ENCODE peak calls at places on chromosome 20, in six cellular contexts. One of them, this sample, is unnamed.

GRCh38 chr20:63309261-63310071 is 16.5 kb downstream of the COL20A1 start:
- DNase-seq in cardiac fibroblast: peak
- DNase-seq in activated T-helper 2 cell treated with anti-CD3 and anti-CD28 coated beads, Interferon-gamma antibody, Interleukin-2, Interleukin-4, amounts not matched to agents 10 μg/mL and 5 μg/mL and 100 μg/mL, durations not matched to agents 14 hours and 24 hours and 36 hours: no peak
- DNase-seq in HT1080: no peak
- DNase-seq in HCT116: no peak
- DNase-seq in activated T-cell treated with anti-CD3 and anti-CD28 coated beads, Interleukin-2, amount 50 U/mL, for 72 hours: peak
- DNase-seq in this sample: no peak

GRCh38 chr20:3406481-3407425 is 716 bp downstream of the DNAAF9 start:
- DNase-seq in HT1080: peak
- DNase-seq in HCT116: no peak
- DNase-seq in activated T-helper 2 cell treated with anti-CD3 and anti-CD28 coated beads, Interferon-gamma antibody, Interleukin-2, Interleukin-4, amounts not matched to agents 10 μg/mL and 5 μg/mL and 100 μg/mL, durations not matched to agents 14 hours and 24 hours and 36 hours: no peak
- DNase-seq in cardiac fibroblast: peak
- DNase-seq in activated T-cell treated with anti-CD3 and anti-CD28 coated beads, Interleukin-2, amount 50 U/mL, for 72 hours: no peak
- DNase-seq in this sample: no peak

GRCh38 chr20:10919549-10920140 is 245.8 kb upstream of the JAG1 start:
- DNase-seq in activated T-cell treated with anti-CD3 and anti-CD28 coated beads, Interleukin-2, amount 50 U/mL, for 72 hours: no peak
- DNase-seq in cardiac fibroblast: peak
- DNase-seq in activated T-helper 2 cell treated with anti-CD3 and anti-CD28 coated beads, Interferon-gamma antibody, Interleukin-2, Interleukin-4, amounts not matched to agents 10 μg/mL and 5 μg/mL and 100 μg/mL, durations not matched to agents 14 hours and 24 hours and 36 hours: no peak
- DNase-seq in HT1080: peak
- DNase-seq in HCT116: no peak
- DNase-seq in this sample: no peak

GRCh38 chr20:44990425-44990824 is 24.1 kb downstream of the STK4 start:
- DNase-seq in HT1080: no peak
- DNase-seq in activated T-helper 2 cell treated with anti-CD3 and anti-CD28 coated beads, Interferon-gamma antibody, Interleukin-2, Interleukin-4, amounts not matched to agents 10 μg/mL and 5 μg/mL and 100 μg/mL, durations not matched to agents 14 hours and 24 hours and 36 hours: no peak
- DNase-seq in activated T-cell treated with anti-CD3 and anti-CD28 coated beads, Interleukin-2, amount 50 U/mL, for 72 hours: peak
- DNase-seq in HCT116: no peak
- DNase-seq in cardiac fibroblast: peak
- DNase-seq in this sample: no peak

GRCh38 chr20:54219751-54220426 is 12.0 kb downstream of the PFDN4 start:
- DNase-seq in HT1080: no peak
- DNase-seq in activated T-cell treated with anti-CD3 and anti-CD28 coated beads, Interleukin-2, amount 50 U/mL, for 72 hours: no peak
- DNase-seq in activated T-helper 2 cell treated with anti-CD3 and anti-CD28 coated beads, Interferon-gamma antibody, Interleukin-2, Interleukin-4, amounts not matched to agents 10 μg/mL and 5 μg/mL and 100 μg/mL, durations not matched to agents 14 hours and 24 hours and 36 hours: no peak
- DNase-seq in cardiac fibroblast: peak
- DNase-seq in HCT116: peak
- DNase-seq in this sample: no peak

GRCh38 chr20:59062057-59062456 is 19.5 kb upstream of the PRELID3B start:
- DNase-seq in activated T-cell treated with anti-CD3 and anti-CD28 coated beads, Interleukin-2, amount 50 U/mL, for 72 hours: no peak
- DNase-seq in activated T-helper 2 cell treated with anti-CD3 and anti-CD28 coated beads, Interferon-gamma antibody, Interleukin-2, Interleukin-4, amounts not matched to agents 10 μg/mL and 5 μg/mL and 100 μg/mL, durations not matched to agents 14 hours and 24 hours and 36 hours: no peak
- DNase-seq in HCT116: no peak
- DNase-seq in HT1080: no peak
- DNase-seq in cardiac fibroblast: no peak
- DNase-seq in this sample: no peak

GRCh38 chr20:47502271-47502730 is 614 bp downstream of the NCOA3 start:
- DNase-seq in HT1080: peak
- DNase-seq in cardiac fibroblast: peak
- DNase-seq in activated T-cell treated with anti-CD3 and anti-CD28 coated beads, Interleukin-2, amount 50 U/mL, for 72 hours: no peak
- DNase-seq in HCT116: no peak
- DNase-seq in activated T-helper 2 cell treated with anti-CD3 and anti-CD28 coated beads, Interferon-gamma antibody, Interleukin-2, Interleukin-4, amounts not matched to agents 10 μg/mL and 5 μg/mL and 100 μg/mL, durations not matched to agents 14 hours and 24 hours and 36 hours: no peak
- DNase-seq in this sample: no peak

GRCh38 chr20:50589548-50590347 is 79.6 kb downstream of the PTPN1 start:
- DNase-seq in HT1080: no peak
- DNase-seq in activated T-cell treated with anti-CD3 and anti-CD28 coated beads, Interleukin-2, amount 50 U/mL, for 72 hours: no peak
- DNase-seq in activated T-helper 2 cell treated with anti-CD3 and anti-CD28 coated beads, Interferon-gamma antibody, Interleukin-2, Interleukin-4, amounts not matched to agents 10 μg/mL and 5 μg/mL and 100 μg/mL, durations not matched to agents 14 hours and 24 hours and 36 hours: no peak
- DNase-seq in HCT116: no peak
- DNase-seq in cardiac fibroblast: no peak
- DNase-seq in this sample: no peak

GRCh38 chr20:56433880-56434255 is 21.8 kb downstream of the CASS4 start:
- DNase-seq in HT1080: no peak
- DNase-seq in HCT116: no peak
- DNase-seq in cardiac fibroblast: peak
- DNase-seq in activated T-helper 2 cell treated with anti-CD3 and anti-CD28 coated beads, Interferon-gamma antibody, Interleukin-2, Interleukin-4, amounts not matched to agents 10 μg/mL and 5 μg/mL and 100 μg/mL, durations not matched to agents 14 hours and 24 hours and 36 hours: no peak
- DNase-seq in activated T-cell treated with anti-CD3 and anti-CD28 coated beads, Interleukin-2, amount 50 U/mL, for 72 hours: no peak
- DNase-seq in this sample: no peak

GRCh38 chr20:37902504-37903313 is at the start of gene VSTM2L:
- DNase-seq in activated T-cell treated with anti-CD3 and anti-CD28 coated beads, Interleukin-2, amount 50 U/mL, for 72 hours: no peak
- DNase-seq in activated T-helper 2 cell treated with anti-CD3 and anti-CD28 coated beads, Interferon-gamma antibody, Interleukin-2, Interleukin-4, amounts not matched to agents 10 μg/mL and 5 μg/mL and 100 μg/mL, durations not matched to agents 14 hours and 24 hours and 36 hours: no peak
- DNase-seq in cardiac fibroblast: peak
- DNase-seq in HCT116: no peak
- DNase-seq in HT1080: no peak
- DNase-seq in this sample: no peak

GRCh38 chr20:58722379-58722778 is 29.8 kb downstream of the NPEPL1 start:
- DNase-seq in activated T-cell treated with anti-CD3 and anti-CD28 coated beads, Interleukin-2, amount 50 U/mL, for 72 hours: no peak
- DNase-seq in HT1080: no peak
- DNase-seq in activated T-helper 2 cell treated with anti-CD3 and anti-CD28 coated beads, Interferon-gamma antibody, Interleukin-2, Interleukin-4, amounts not matched to agents 10 μg/mL and 5 μg/mL and 100 μg/mL, durations not matched to agents 14 hours and 24 hours and 36 hours: peak
- DNase-seq in cardiac fibroblast: no peak
- DNase-seq in HCT116: no peak
- DNase-seq in this sample: no peak

This sample was measured in KG1.